ENCODE peak calls at places on chromosomes 1 and 21, in eight cellular contexts. Y is heart right ventricle; N is HL-60; U is OCI-LY7; C is left lung; F is naive thymus-derived CD4-positive, alpha-beta T cell; Q is CD8-positive, alpha-beta memory T cell; I is prostate gland. H is an unnamed sample.

GRCh38 chr1:25556791-25557476 is 13.5 kb downstream of the LDLRAP1 start:
- DNase-seq in Y (no peak), U (no peak), I (peak), Q (no peak), C (peak), F (peak), N (peak), H (no peak)

GRCh38 chr1:214076341-214077035 is 88.7 kb downstream of the PROX1 start:
- DNase-seq in F (no peak), U (no peak), Y (no peak), C (no peak), Q (no peak), N (no peak), I (peak), H (no peak)

GRCh38 chr1:109827986-109828385 is 64.3 kb upstream of the EPS8L3 start:
- DNase-seq in U (no peak), C (no peak), Y (no peak), I (no peak), F (no peak), N (no peak), Q (no peak), H (no peak)

GRCh38 chr1:75723989-75724471 is 479 bp upstream of the ACADM start:
- DNase-seq in Y (peak), U (peak), C (peak), Q (peak), N (peak), I (peak), F (peak), H (peak)

GRCh38 chr21:34187935-34188334 is 114.6 kb downstream of the MRPS6 start:
- DNase-seq in I (no peak), Q (no peak), Y (no peak), U (no peak), F (no peak), N (no peak), C (no peak), H (no peak)

GRCh38 chr1:51969038-51969705 is 21.3 kb downstream of the RAB3B start:
- DNase-seq in C (no peak), U (no peak), I (no peak), N (no peak), Q (no peak), F (no peak), Y (no peak), H (no peak)

GRCh38 chr1:21272540-21272939 is 17.7 kb downstream of the ECE1 start:
- DNase-seq in Y (no peak), Q (no peak), N (no peak), F (no peak), I (no peak), U (no peak), C (no peak), H (no peak)

GRCh38 chr1:77874804-77875445 is 13.5 kb upstream of the NEXN start:
- DNase-seq in N (no peak), C (no peak), U (no peak), Q (no peak), F (no peak), I (no peak), Y (no peak), H (no peak)

GRCh38 chr1:199780948-199781347 is 246.6 kb upstream of the NR5A2 start:
- DNase-seq in C (no peak), U (no peak), Q (no peak), F (no peak), N (no peak), I (no peak), Y (no peak), H (no peak)

GRCh38 chr1:47262787-47263413 is 30.9 kb upstream of the TAL1 start:
- DNase-seq in C (no peak), F (peak), Q (no peak), N (peak), U (peak), I (peak), Y (peak), H (no peak)

GRCh38 chr1:175420491-175420827 is 227.9 kb upstream of the KIAA0040 start:
- DNase-seq in N (no peak), F (no peak), I (no peak), U (no peak), Y (no peak), C (no peak), Q (no peak), H (no peak)

GRCh38 chr1:227298532-227299174 is 19.6 kb downstream of the CDC42BPA start:
- DNase-seq in C (no peak), N (no peak), F (no peak), Y (no peak), Q (no peak), U (no peak), I (no peak), H (no peak)
- H3K4me3 ChIP-seq in C (no peak), N (no peak), F (no peak), Y (no peak), Q (no peak), U (no peak), I (no peak), H (no peak)

GRCh38 chr1:154466136-154466665 is 35.8 kb upstream of the TDRD10 start:
- DNase-seq in C (no peak), Q (no peak), I (no peak), U (no peak), N (no peak), F (no peak), Y (no peak), H (no peak)

GRCh38 chr1:154463512-154463990 is 38.5 kb upstream of the TDRD10 start:
- DNase-seq in Y (no peak), F (peak), N (no peak), U (no peak), Q (peak), I (no peak), C (no peak), H (no peak)

GRCh38 chr1:154466879-154467767 is 34.9 kb upstream of the TDRD10 start:
- DNase-seq in Y (no peak), I (no peak), F (no peak), U (no peak), C (no peak), Q (no peak), N (no peak), H (no peak)

GRCh38 chr1:154467768-154468102 is 34.3 kb upstream of the TDRD10 start:
- DNase-seq in Y (no peak), F (no peak), C (no peak), I (no peak), Q (no peak), N (no peak), U (no peak), H (no peak)

GRCh38 chr1:154465621-154466020 is 36.4 kb upstream of the TDRD10 start:
- DNase-seq in U (no peak), Y (no peak), N (no peak), I (no peak), F (no peak), Q (no peak), C (no peak), H (no peak)
- H3K27ac ChIP-seq in U (no peak), Y (no peak), N (no peak), I (no peak), F (peak), Q (no peak), C (peak), H (peak)

GRCh38 chr21:32253215-32253641 is 25.6 kb downstream of the MIS18A start:
- DNase-seq in F (no peak), Q (no peak), Y (peak), U (no peak), C (no peak), I (no peak), N (no peak), H (no peak)
- H3K4me3 ChIP-seq in F (no peak), Q (no peak), Y (no peak), U (no peak), C (no peak), I (no peak), N (no peak), H (no peak)

GRCh38 chr1:160103658-160104519 is 5.5 kb upstream of the IGSF8 start:
- DNase-seq in N (no peak), U (no peak), I (no peak), C (no peak), F (no peak), Q (no peak), Y (no peak), H (no peak)

GRCh38 chr1:160104520-160104885 is 6.1 kb upstream of the IGSF8 start:
- DNase-seq in Q (no peak), F (no peak), U (no peak), N (peak), Y (no peak), I (no peak), C (no peak), H (no peak)

GRCh38 chr1:160101037-160101716 is 2.8 kb upstream of the IGSF8 start:
- DNase-seq in I (peak), Q (peak), Y (peak), N (peak), U (peak), F (peak), C (peak), H (peak)

GRCh38 chr1:160099716-160100375 is 1.4 kb upstream of the IGSF8 start:
- DNase-seq in Y (no peak), N (no peak), F (no peak), Q (no peak), C (no peak), I (no peak), U (no peak), H (no peak)

DNA sequence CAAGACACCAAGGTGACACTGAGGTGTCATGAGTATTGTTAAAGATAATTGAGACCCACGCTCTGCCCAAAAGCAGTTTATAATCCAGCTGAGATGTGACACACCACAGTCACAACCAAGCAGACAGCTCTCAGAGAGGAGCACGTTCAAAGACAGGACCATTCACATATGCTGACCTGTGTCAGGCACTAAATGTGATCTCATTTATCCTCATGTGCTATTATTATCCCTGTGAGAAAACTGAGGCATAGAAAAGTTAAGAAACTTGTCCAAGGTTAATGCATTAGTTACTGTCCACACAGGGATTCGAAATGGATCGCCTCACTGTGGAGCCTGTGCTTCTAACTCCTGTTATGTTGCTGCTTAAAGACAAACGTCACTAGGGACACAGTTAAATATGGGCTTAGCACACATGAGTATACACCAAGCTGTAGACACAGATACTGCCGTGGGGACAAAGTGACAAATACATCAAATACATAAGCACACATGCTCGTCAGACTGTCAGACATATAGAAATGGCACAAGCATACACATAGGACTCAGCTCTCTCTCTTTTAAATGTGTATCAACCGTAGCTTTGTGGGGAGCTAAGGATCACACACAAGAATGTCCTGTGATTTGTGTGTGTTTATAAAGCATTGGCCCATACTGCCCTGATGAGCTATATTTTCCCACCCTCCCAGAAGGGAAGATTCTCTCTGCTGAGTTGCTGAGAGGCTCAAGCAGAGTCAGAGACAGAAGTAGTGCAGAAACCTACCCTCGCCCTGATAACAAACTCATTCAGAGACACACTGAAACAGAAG is 3.5 kb upstream of the IGSF8 start:
- DNase-seq in Y (no peak), F (no peak), C (no peak), Q (no peak), N (no peak), I (no peak), U (no peak), H (no peak)
- H3K27ac ChIP-seq in Y (peak), F (peak), C (no peak), Q (no peak), N (no peak), I (peak), U (no peak), H (peak)

DNA sequence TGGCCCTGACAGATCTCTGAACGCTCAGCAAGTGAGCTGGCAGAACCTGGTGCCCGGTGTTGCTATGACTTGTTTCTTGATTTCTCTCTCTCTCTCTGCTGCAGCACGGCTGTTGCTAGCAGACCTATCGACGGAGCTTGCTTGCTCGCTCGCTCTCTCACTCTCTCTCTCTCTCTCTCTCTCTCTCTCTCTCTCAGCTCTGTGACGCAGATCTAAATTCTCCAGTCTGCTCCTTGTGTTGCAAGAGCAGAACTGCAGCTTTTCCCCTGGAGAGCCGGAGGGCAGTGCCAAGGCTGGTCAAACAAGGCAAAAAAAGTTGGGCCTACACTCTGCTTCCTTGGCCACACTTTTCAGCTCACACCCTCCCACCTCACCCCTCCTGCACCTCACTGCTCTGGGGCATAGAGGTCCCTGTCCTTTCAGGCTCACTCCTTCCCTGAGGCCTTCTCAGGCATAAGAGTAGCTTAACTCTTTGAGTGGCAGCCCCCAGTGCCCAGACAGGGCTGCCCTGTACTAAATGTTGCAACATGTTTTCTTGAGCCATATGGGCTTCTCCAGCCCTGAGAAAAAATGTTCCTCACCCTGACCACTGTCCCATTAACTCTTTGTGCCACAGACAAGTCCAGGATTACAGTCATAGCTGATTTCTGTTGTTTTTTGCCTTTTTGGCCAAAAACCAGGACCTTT is 72.2 kb downstream of the CD46 start:
- DNase-seq in N (peak), Y (peak), Q (peak), I (peak), C (peak), F (peak), U (peak), H (peak)
- H3K4me3 ChIP-seq in N (no peak), Y (peak), Q (peak), I (peak), C (peak), F (peak), U (peak), H (peak)

GRCh38 chr1:36092798-36093185 is 4.1 kb downstream of the ADPRS start:
- DNase-seq in C (no peak), U (no peak), Y (no peak), I (no peak), N (no peak), Q (no peak), F (no peak), H (no peak)

GRCh38 chr1:36093919-36094318 is 5.2 kb downstream of the ADPRS start:
- DNase-seq in N (peak), C (no peak), Q (no peak), Y (no peak), I (no peak), U (no peak), F (no peak), H (peak)

GRCh38 chr1:36092166-36092797 is 3.6 kb downstream of the ADPRS start:
- DNase-seq in Y (no peak), F (no peak), I (no peak), U (no peak), Q (no peak), N (no peak), C (no peak), H (peak)

GRCh38 chr1:36094621-36095061 is 5.9 kb downstream of the ADPRS start:
- DNase-seq in C (no peak), N (no peak), Q (no peak), Y (no peak), I (no peak), F (no peak), U (no peak), H (no peak)

GRCh38 chr1:36093226-36093625 is 4.5 kb downstream of the ADPRS start:
- DNase-seq in N (no peak), I (no peak), Y (no peak), Q (no peak), C (no peak), U (no peak), F (no peak), H (no peak)
- H3K27ac ChIP-seq in N (no peak), I (no peak), Y (peak), Q (no peak), C (no peak), U (no peak), F (no peak), H (peak)

GRCh38 chr1:57350619-57351018 is 73.2 kb downstream of the DAB1 start:
- DNase-seq in I (no peak), Q (no peak), Y (no peak), F (no peak), N (no peak), U (no peak), C (no peak), H (no peak)

GRCh38 chr1:57357462-57357861 is 66.4 kb downstream of the DAB1 start:
- DNase-seq in N (no peak), F (no peak), Y (no peak), I (no peak), Q (no peak), U (no peak), C (no peak), H (no peak)

DNA sequence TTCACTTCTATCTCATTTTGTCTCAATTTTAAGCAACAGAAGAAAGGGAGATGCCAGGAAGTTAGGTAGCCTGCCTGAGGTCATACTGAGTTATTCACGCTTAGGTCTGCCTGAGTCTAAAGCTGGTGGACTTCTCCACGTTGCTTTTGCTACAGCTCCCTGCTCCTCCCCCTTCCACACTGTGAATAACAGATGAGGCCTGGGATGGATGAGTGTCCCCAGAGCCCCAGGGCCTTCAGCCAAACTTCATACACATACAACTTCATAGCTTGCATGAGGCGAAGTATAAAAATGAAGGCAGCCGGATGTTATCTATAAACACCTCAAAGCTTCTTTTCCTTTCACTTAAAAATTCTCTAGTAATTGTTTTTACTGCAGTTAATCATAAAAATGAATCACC is 70.3 kb downstream of the DAB1 start:
- DNase-seq in Y (no peak), C (no peak), U (no peak), N (no peak), Q (no peak), I (no peak), F (no peak), H (no peak)
- H3K4me3 ChIP-seq in Y (no peak), C (no peak), U (no peak), N (no peak), Q (no peak), I (no peak), F (no peak), H (no peak)

GRCh38 chr1:203215573-203215972 is 13.9 kb downstream of the CHIT1 start:
- DNase-seq in N (peak), Y (no peak), F (no peak), Q (no peak), I (no peak), C (no peak), U (no peak), H (no peak)

GRCh38 chr1:203213126-203213525 is 16.3 kb downstream of the CHIT1 start:
- DNase-seq in C (no peak), N (no peak), U (no peak), F (no peak), I (no peak), Y (no peak), Q (no peak), H (no peak)

GRCh38 chr1:203216274-203217138 is 13.0 kb downstream of the CHIT1 start:
- DNase-seq in U (peak), N (peak), F (peak), Q (peak), C (peak), I (peak), Y (peak), H (peak)

GRCh38 chr1:203217139-203217621 is 12.3 kb downstream of the CHIT1 start:
- DNase-seq in F (no peak), Y (no peak), N (peak), I (no peak), C (no peak), Q (no peak), U (no peak), H (no peak)

DNA sequence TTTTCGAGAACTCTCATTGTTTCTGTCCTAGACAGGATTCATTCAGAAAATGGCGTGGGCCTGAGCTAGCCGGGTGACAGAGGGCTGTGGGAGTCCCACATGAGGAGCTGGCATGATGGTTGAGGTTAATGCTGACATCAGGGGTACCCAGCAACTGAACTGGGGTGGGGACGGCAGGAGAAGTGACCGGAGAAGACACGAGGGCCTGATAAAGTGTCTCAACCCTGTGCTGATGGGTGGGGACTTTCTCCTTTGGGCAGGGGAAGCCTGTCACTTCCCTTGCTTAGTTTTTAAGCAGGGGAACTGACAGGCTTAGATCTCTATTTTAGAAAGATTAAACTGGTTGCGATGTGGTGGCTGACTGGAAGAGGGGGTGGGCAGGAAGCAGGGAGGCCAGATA is 14.6 kb downstream of the CHIT1 start:
- DNase-seq in N (peak), I (no peak), C (no peak), U (no peak), F (no peak), Q (no peak), Y (no peak), H (no peak)
- H3K27ac ChIP-seq in N (no peak), I (no peak), C (no peak), U (no peak), F (no peak), Q (no peak), Y (no peak), H (no peak)

GRCh38 chr1:233114159-233114558 is 163.7 kb downstream of the NTPCR start:
- DNase-seq in C (no peak), U (no peak), N (peak), I (no peak), Q (no peak), Y (no peak), F (no peak), H (no peak)
- H3K4me3 ChIP-seq in C (no peak), U (no peak), N (no peak), I (no peak), Q (no peak), Y (no peak), F (no peak), H (no peak)

DNA sequence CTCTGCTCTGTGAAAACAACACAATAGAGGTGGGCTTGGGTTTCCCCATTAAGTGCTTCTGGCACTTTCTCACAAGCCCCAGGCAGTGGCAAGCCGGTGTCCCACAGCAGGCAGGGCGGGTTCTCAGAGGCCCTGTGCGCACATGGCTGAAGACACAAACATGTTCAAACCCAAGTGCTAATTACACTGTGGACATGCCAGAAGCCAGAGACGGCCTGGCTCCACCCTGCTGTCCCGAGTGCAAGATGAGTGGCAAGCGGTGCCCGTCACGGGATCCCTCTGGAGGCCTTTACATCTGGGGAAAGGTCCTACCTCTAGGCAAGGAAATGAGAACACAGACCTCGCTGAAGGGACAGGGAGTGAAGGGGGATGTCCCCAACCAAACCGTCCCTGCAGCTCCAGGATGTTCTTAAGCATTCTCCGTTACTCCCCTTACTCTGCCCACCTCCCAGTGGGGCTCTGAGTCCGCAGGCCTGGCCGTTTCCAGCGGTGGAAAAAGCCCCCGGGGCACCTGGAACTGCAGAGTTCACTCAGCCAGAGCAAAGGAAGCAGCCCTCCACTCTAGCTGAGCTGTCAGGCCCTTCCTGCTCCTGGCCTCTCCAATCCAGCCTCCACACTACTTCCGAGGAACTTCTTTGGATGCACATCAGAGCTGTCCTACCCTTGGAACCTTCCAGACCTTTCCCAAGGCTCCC is 57.4 kb downstream of the SLC66A1 start:
- DNase-seq in I (no peak), Q (no peak), C (no peak), Y (no peak), U (no peak), F (no peak), N (no peak), H (no peak)
- H3K27ac ChIP-seq in I (peak), Q (no peak), C (peak), Y (peak), U (no peak), F (peak), N (peak), H (no peak)